ENCODE peak calls at places on chromosome 10, in ten cellular contexts. One of them, this sample, is unnamed.
A peak's percentile ranks its signal among the peaks of the same experiment; 100 is the strongest.

GRCh38 chr10:104199567-104199966 is 32.6 kb downstream of the CFAP43 start:
- DNase-seq in BE2C: no peak
- DNase-seq in trophoblast cell: no peak
- DNase-seq in body of pancreas: no peak
- DNase-seq in adrenal gland: no peak
- DNase-seq in keratinocyte: no peak
- DNase-seq in sigmoid colon: no peak
- DNase-seq in CD8-positive, alpha-beta T cell: no peak
- DNase-seq in mesenchymal stem cell: no peak
- DNase-seq in heart right ventricle: no peak
- DNase-seq in this sample: no peak

GRCh38 chr10:47269294-47269693 is 30.7 kb upstream of the GDF10 start:
- DNase-seq in heart right ventricle: no peak
- DNase-seq in body of pancreas: peak; percentile 23
- DNase-seq in mesenchymal stem cell: no peak
- DNase-seq in sigmoid colon: no peak
- DNase-seq in BE2C: no peak
- DNase-seq in trophoblast cell: no peak
- DNase-seq in adrenal gland: no peak
- DNase-seq in keratinocyte: no peak
- DNase-seq in CD8-positive, alpha-beta T cell: peak; percentile 8
- DNase-seq in this sample: no peak

GRCh38 chr10:87842220-87842641 is 21.1 kb downstream of the KLLN start:
- DNase-seq in body of pancreas: no peak
- DNase-seq in adrenal gland: no peak
- DNase-seq in CD8-positive, alpha-beta T cell: no peak
- DNase-seq in heart right ventricle: no peak
- DNase-seq in mesenchymal stem cell: no peak
- DNase-seq in BE2C: no peak
- DNase-seq in keratinocyte: peak; percentile 92
- DNase-seq in trophoblast cell: peak; percentile 58
- DNase-seq in sigmoid colon: no peak
- DNase-seq in this sample: peak; percentile 45

GRCh38 chr10:44756235-44756634 is 154.9 kb upstream of the TMEM72 start:
- DNase-seq in heart right ventricle: no peak
- DNase-seq in mesenchymal stem cell: peak; percentile 4
- DNase-seq in keratinocyte: no peak
- DNase-seq in adrenal gland: no peak
- DNase-seq in BE2C: no peak
- DNase-seq in sigmoid colon: no peak
- DNase-seq in CD8-positive, alpha-beta T cell: no peak
- DNase-seq in body of pancreas: no peak
- DNase-seq in trophoblast cell: no peak
- DNase-seq in this sample: peak; percentile 55

GRCh38 chr10:86756511-86757109 is at the start of gene BMPR1A:
- DNase-seq in sigmoid colon: no peak
- DNase-seq in adrenal gland: peak; percentile 88
- DNase-seq in keratinocyte: no peak
- DNase-seq in heart right ventricle: peak; percentile 86
- DNase-seq in BE2C: no peak
- DNase-seq in trophoblast cell: peak; percentile 16
- DNase-seq in CD8-positive, alpha-beta T cell: no peak
- DNase-seq in mesenchymal stem cell: no peak
- DNase-seq in body of pancreas: peak; percentile 93
- DNase-seq in this sample: no peak

GRCh38 chr10:79054203-79055099 is 14.3 kb upstream of the ZMIZ1 start:
- DNase-seq in heart right ventricle: no peak
- DNase-seq in trophoblast cell: no peak
- DNase-seq in mesenchymal stem cell: no peak
- DNase-seq in sigmoid colon: peak; percentile 53
- DNase-seq in adrenal gland: peak; percentile 4
- DNase-seq in body of pancreas: peak; percentile 79
- DNase-seq in CD8-positive, alpha-beta T cell: no peak
- DNase-seq in keratinocyte: no peak
- DNase-seq in BE2C: no peak
- DNase-seq in this sample: no peak

GRCh38 chr10:1153805-1154351 is 97.7 kb downstream of the WDR37 start:
- DNase-seq in heart right ventricle: peak; percentile 2
- DNase-seq in adrenal gland: no peak
- DNase-seq in CD8-positive, alpha-beta T cell: no peak
- DNase-seq in BE2C: no peak
- DNase-seq in sigmoid colon: peak; percentile 38
- DNase-seq in body of pancreas: no peak
- DNase-seq in mesenchymal stem cell: no peak
- DNase-seq in trophoblast cell: no peak
- DNase-seq in keratinocyte: no peak
- DNase-seq in this sample: no peak

GRCh38 chr10:61302124-61302523 is 151.1 kb downstream of the TMEM26 start:
- DNase-seq in sigmoid colon: no peak
- DNase-seq in mesenchymal stem cell: no peak
- DNase-seq in BE2C: no peak
- DNase-seq in trophoblast cell: no peak
- DNase-seq in adrenal gland: no peak
- DNase-seq in CD8-positive, alpha-beta T cell: no peak
- DNase-seq in body of pancreas: no peak
- DNase-seq in keratinocyte: no peak
- DNase-seq in heart right ventricle: no peak
- DNase-seq in this sample: no peak

DNA sequence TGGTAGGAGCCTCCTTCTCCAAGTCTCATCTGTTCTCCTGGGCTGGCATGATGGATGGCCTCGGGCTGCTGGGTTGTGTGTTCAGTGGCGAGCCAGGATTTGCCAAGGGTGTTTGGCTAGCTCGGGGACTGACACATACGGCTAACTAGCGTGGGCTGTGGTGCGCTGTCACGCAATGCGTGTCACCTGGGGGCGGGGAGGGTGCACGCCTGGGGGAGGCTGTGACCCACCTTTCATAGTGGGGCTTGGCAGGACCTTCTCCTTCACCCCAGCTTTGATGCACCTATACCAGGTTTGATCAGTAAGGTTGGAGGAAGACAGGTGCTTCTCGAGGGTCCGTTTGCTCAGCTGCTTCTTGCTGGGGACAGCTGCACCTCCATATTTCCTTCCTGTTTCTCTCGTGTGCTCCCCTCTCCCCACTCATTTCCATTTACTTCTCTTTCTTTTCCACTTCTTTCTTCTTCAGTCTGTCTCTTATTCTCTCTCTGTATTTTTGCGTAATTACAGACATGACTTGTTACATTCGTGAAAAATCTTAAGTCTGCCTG is 36.4 kb downstream of the RBM20 start:
- DNase-seq in heart right ventricle: no peak
- DNase-seq in CD8-positive, alpha-beta T cell: no peak
- DNase-seq in trophoblast cell: no peak
- DNase-seq in keratinocyte: no peak
- DNase-seq in body of pancreas: no peak
- DNase-seq in sigmoid colon: no peak
- DNase-seq in adrenal gland: no peak
- DNase-seq in BE2C: no peak
- DNase-seq in mesenchymal stem cell: no peak
- DNase-seq in this sample: no peak
- H3K4me3 ChIP-seq in heart right ventricle: no peak overlapping the region
- H3K4me3 ChIP-seq in CD8-positive, alpha-beta T cell: no peak overlapping the region
- H3K4me3 ChIP-seq in trophoblast cell: no peak overlapping the region
- H3K4me3 ChIP-seq in keratinocyte: no peak overlapping the region
- H3K4me3 ChIP-seq in body of pancreas: no peak overlapping the region
- H3K4me3 ChIP-seq in sigmoid colon: no peak overlapping the region
- H3K4me3 ChIP-seq in adrenal gland: no peak overlapping the region
- H3K4me3 ChIP-seq in BE2C: no peak overlapping the region
- H3K4me3 ChIP-seq in mesenchymal stem cell: no peak overlapping the region
- H3K4me3 ChIP-seq in this sample: no peak overlapping the region

GRCh38 chr10:132417957-132418441 is 21.0 kb downstream of the PWWP2B start:
- DNase-seq in adrenal gland: no peak
- DNase-seq in mesenchymal stem cell: no peak
- DNase-seq in CD8-positive, alpha-beta T cell: no peak
- DNase-seq in sigmoid colon: no peak
- DNase-seq in heart right ventricle: no peak
- DNase-seq in keratinocyte: no peak
- DNase-seq in BE2C: no peak
- DNase-seq in body of pancreas: no peak
- DNase-seq in trophoblast cell: peak; percentile 38
- DNase-seq in this sample: peak; percentile 32

GRCh38 chr10:132417249-132417878 is 20.4 kb downstream of the PWWP2B start:
- DNase-seq in adrenal gland: peak; percentile 68
- DNase-seq in body of pancreas: peak; percentile 69
- DNase-seq in mesenchymal stem cell: no peak
- DNase-seq in sigmoid colon: no peak
- DNase-seq in BE2C: no peak
- DNase-seq in CD8-positive, alpha-beta T cell: no peak
- DNase-seq in keratinocyte: no peak
- DNase-seq in trophoblast cell: no peak
- DNase-seq in heart right ventricle: no peak
- DNase-seq in this sample: no peak

GRCh38 chr10:132419631-132420468 is 22.9 kb downstream of the PWWP2B start:
- DNase-seq in heart right ventricle: no peak
- DNase-seq in mesenchymal stem cell: no peak
- DNase-seq in CD8-positive, alpha-beta T cell: no peak
- DNase-seq in body of pancreas: peak; percentile 69
- DNase-seq in sigmoid colon: no peak
- DNase-seq in trophoblast cell: peak; percentile 56
- DNase-seq in adrenal gland: no peak
- DNase-seq in keratinocyte: no peak
- DNase-seq in BE2C: no peak
- DNase-seq in this sample: no peak

GRCh38 chr10:132420469-132421376 is 23.7 kb downstream of the PWWP2B start:
- DNase-seq in trophoblast cell: peak; percentile 62
- DNase-seq in sigmoid colon: no peak
- DNase-seq in CD8-positive, alpha-beta T cell: no peak
- DNase-seq in mesenchymal stem cell: no peak
- DNase-seq in body of pancreas: peak; percentile 78
- DNase-seq in keratinocyte: no peak
- DNase-seq in adrenal gland: peak; percentile 67
- DNase-seq in BE2C: no peak
- DNase-seq in heart right ventricle: no peak
- DNase-seq in this sample: no peak

GRCh38 chr10:132418520-132419416 is 21.8 kb downstream of the PWWP2B start:
- DNase-seq in CD8-positive, alpha-beta T cell: no peak
- DNase-seq in BE2C: no peak
- DNase-seq in body of pancreas: peak; percentile 91
- DNase-seq in mesenchymal stem cell: no peak
- DNase-seq in heart right ventricle: no peak
- DNase-seq in adrenal gland: peak; percentile 88
- DNase-seq in keratinocyte: no peak
- DNase-seq in trophoblast cell: peak; percentile 95
- DNase-seq in sigmoid colon: no peak
- DNase-seq in this sample: no peak
- H3K4me1 ChIP-seq in CD8-positive, alpha-beta T cell: peaks cover 40% of the 10 kb centered on the region
- H3K4me1 ChIP-seq in BE2C: peaks cover 37% of the 10 kb centered on the region
- H3K4me1 ChIP-seq in body of pancreas: peaks cover 86% of the 10 kb centered on the region
- H3K4me1 ChIP-seq in mesenchymal stem cell: peaks cover 70% of the 10 kb centered on the region
- H3K4me1 ChIP-seq in heart right ventricle: peaks cover 46% of the 10 kb centered on the region
- H3K4me1 ChIP-seq in adrenal gland: peaks cover 81% of the 10 kb centered on the region
- H3K4me1 ChIP-seq in keratinocyte: peaks cover 23% of the 10 kb centered on the region
- H3K4me1 ChIP-seq in trophoblast cell: peaks cover 47% of the 10 kb centered on the region
- H3K4me1 ChIP-seq in sigmoid colon: peaks cover 81% of the 10 kb centered on the region
- H3K4me1 ChIP-seq in this sample: peaks cover 15% of the 10 kb centered on the region

DNA sequence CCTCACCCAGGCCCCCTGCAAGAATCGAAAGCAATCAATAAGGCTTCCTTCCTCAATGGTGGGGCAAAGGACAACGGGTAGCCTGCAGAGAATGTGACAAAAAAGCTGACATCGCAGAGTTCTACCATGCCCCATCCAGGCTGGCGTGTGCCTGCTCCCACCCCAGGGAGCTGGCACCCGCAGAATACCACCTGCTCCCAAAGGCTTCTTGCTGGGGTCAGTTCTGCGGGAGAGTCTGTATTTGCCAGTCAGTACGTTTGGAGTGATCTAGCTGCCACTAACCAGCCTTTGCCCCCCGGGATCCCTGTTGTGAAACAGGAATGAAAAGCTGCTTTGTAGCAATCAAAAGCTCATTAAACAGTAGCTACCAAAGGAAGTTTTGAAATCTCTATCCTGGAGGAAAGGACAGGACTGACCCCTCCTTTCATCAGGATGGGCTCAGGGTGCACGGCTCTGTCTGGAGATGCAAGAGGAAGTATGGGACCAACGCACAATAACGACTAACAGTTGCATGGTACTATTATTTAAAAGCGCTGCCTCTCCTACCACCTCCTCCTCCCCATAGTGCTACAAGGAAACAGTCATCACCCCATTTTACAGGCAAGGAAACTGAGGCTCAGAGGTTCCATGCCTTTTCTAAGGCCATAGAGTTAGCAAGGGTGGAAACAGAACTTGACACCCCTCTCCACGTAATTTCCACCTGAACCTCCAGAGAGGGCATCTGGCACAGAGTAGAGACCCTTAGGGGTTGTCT is 67.0 kb downstream of the FGFR2 start:
- DNase-seq in CD8-positive, alpha-beta T cell: no peak
- DNase-seq in keratinocyte: no peak
- DNase-seq in heart right ventricle: no peak
- DNase-seq in mesenchymal stem cell: no peak
- DNase-seq in BE2C: no peak
- DNase-seq in body of pancreas: peak; percentile 36
- DNase-seq in sigmoid colon: no peak
- DNase-seq in adrenal gland: no peak
- DNase-seq in trophoblast cell: no peak
- DNase-seq in this sample: no peak
- H3K4me3 ChIP-seq in CD8-positive, alpha-beta T cell: no peak overlapping the region
- H3K4me3 ChIP-seq in keratinocyte: no peak overlapping the region
- H3K4me3 ChIP-seq in heart right ventricle: no peak overlapping the region
- H3K4me3 ChIP-seq in mesenchymal stem cell: no peak overlapping the region
- H3K4me3 ChIP-seq in BE2C: no peak overlapping the region
- H3K4me3 ChIP-seq in body of pancreas: no peak overlapping the region
- H3K4me3 ChIP-seq in sigmoid colon: no peak overlapping the region
- H3K4me3 ChIP-seq in adrenal gland: no peak overlapping the region
- H3K4me3 ChIP-seq in trophoblast cell: no peak overlapping the region
- H3K4me3 ChIP-seq in this sample: no peak overlapping the region

GRCh38 chr10:95530561-95530960 is 30.6 kb downstream of the SORBS1 start:
- DNase-seq in mesenchymal stem cell: no peak
- DNase-seq in sigmoid colon: no peak
- DNase-seq in body of pancreas: no peak
- DNase-seq in keratinocyte: no peak
- DNase-seq in CD8-positive, alpha-beta T cell: no peak
- DNase-seq in heart right ventricle: no peak
- DNase-seq in trophoblast cell: no peak
- DNase-seq in BE2C: no peak
- DNase-seq in adrenal gland: no peak
- DNase-seq in this sample: no peak

GRCh38 chr10:95531994-95532399 is 29.2 kb downstream of the SORBS1 start:
- DNase-seq in heart right ventricle: no peak
- DNase-seq in adrenal gland: no peak
- DNase-seq in keratinocyte: no peak
- DNase-seq in CD8-positive, alpha-beta T cell: no peak
- DNase-seq in sigmoid colon: no peak
- DNase-seq in BE2C: no peak
- DNase-seq in trophoblast cell: no peak
- DNase-seq in body of pancreas: no peak
- DNase-seq in mesenchymal stem cell: no peak
- DNase-seq in this sample: peak; percentile 55

GRCh38 chr10:95530021-95530420 is 31.1 kb downstream of the SORBS1 start:
- DNase-seq in trophoblast cell: no peak
- DNase-seq in CD8-positive, alpha-beta T cell: no peak
- DNase-seq in keratinocyte: no peak
- DNase-seq in sigmoid colon: no peak
- DNase-seq in body of pancreas: peak; percentile 51
- DNase-seq in adrenal gland: no peak
- DNase-seq in heart right ventricle: no peak
- DNase-seq in mesenchymal stem cell: no peak
- DNase-seq in BE2C: no peak
- DNase-seq in this sample: no peak

GRCh38 chr10:95532536-95532935 is 28.6 kb downstream of the SORBS1 start:
- DNase-seq in adrenal gland: no peak
- DNase-seq in mesenchymal stem cell: no peak
- DNase-seq in trophoblast cell: no peak
- DNase-seq in sigmoid colon: no peak
- DNase-seq in CD8-positive, alpha-beta T cell: no peak
- DNase-seq in heart right ventricle: no peak
- DNase-seq in body of pancreas: no peak
- DNase-seq in BE2C: no peak
- DNase-seq in keratinocyte: no peak
- DNase-seq in this sample: no peak

GRCh38 chr10:95531041-95531809 is 29.9 kb downstream of the SORBS1 start:
- DNase-seq in sigmoid colon: no peak
- DNase-seq in CD8-positive, alpha-beta T cell: no peak
- DNase-seq in mesenchymal stem cell: no peak
- DNase-seq in trophoblast cell: no peak
- DNase-seq in adrenal gland: no peak
- DNase-seq in keratinocyte: no peak
- DNase-seq in body of pancreas: no peak
- DNase-seq in BE2C: no peak
- DNase-seq in heart right ventricle: no peak
- DNase-seq in this sample: peak; percentile 76
- H3K4me1 ChIP-seq in sigmoid colon: peaks cover 100% of the 10 kb centered on the region
- H3K4me1 ChIP-seq in CD8-positive, alpha-beta T cell: no peaks in the 10 kb centered on the region
- H3K4me1 ChIP-seq in mesenchymal stem cell: no peaks in the 10 kb centered on the region
- H3K4me1 ChIP-seq in trophoblast cell: peaks cover 2% of the 10 kb centered on the region
- H3K4me1 ChIP-seq in adrenal gland: peaks cover 12% of the 10 kb centered on the region
- H3K4me1 ChIP-seq in keratinocyte: no peaks in the 10 kb centered on the region
- H3K4me1 ChIP-seq in body of pancreas: peaks cover 20% of the 10 kb centered on the region
- H3K4me1 ChIP-seq in BE2C: no peaks in the 10 kb centered on the region
- H3K4me1 ChIP-seq in heart right ventricle: peaks cover 97% of the 10 kb centered on the region
- H3K4me1 ChIP-seq in this sample: peaks cover 27% of the 10 kb centered on the region

This sample was measured in endothelial cell of umbilical vein.